ENCODE peak calls at places on chromosomes 4 and X, in ten cellular contexts. One of them, this sample, is unnamed. For H3K27me3, the result is how much of the 10 kb centered on the place peaks cover.

GRCh38 chr4:77273412-77273811 is 116.4 kb downstream of the CCNG2 start:
- DNase-seq in neural progenitor cell: no peak
- DNase-seq in dorsolateral prefrontal cortex: no peak
- DNase-seq in fibroblast of lung: no peak
- DNase-seq in CD8-positive, alpha-beta memory T cell: no peak
- DNase-seq in testis: no peak
- DNase-seq in esophagus squamous epithelium: no peak
- DNase-seq in IMR-90: no peak
- DNase-seq in NT2/D1: no peak
- DNase-seq in body of pancreas: no peak
- DNase-seq in this sample: no peak

GRCh38 chr4:142475663-142476062 is 370.4 kb downstream of the INPP4B start:
- DNase-seq in neural progenitor cell: no peak
- DNase-seq in dorsolateral prefrontal cortex: no peak
- DNase-seq in fibroblast of lung: peak
- DNase-seq in CD8-positive, alpha-beta memory T cell: no peak
- DNase-seq in testis: no peak
- DNase-seq in esophagus squamous epithelium: no peak
- DNase-seq in IMR-90: peak
- DNase-seq in NT2/D1: no peak
- DNase-seq in body of pancreas: no peak
- DNase-seq in this sample: no peak

GRCh38 chr4:142380052-142380598 is 466.0 kb downstream of the INPP4B start:
- DNase-seq in neural progenitor cell: no peak
- DNase-seq in dorsolateral prefrontal cortex: no peak
- DNase-seq in fibroblast of lung: no peak
- DNase-seq in CD8-positive, alpha-beta memory T cell: no peak
- DNase-seq in testis: no peak
- DNase-seq in esophagus squamous epithelium: no peak
- DNase-seq in IMR-90: no peak
- DNase-seq in NT2/D1: no peak
- DNase-seq in body of pancreas: no peak
- DNase-seq in this sample: no peak

GRCh38 chr4:110196206-110196870 is 2.1 kb downstream of the ELOVL6 start:
- DNase-seq in neural progenitor cell: peak
- DNase-seq in dorsolateral prefrontal cortex: peak
- DNase-seq in fibroblast of lung: peak
- DNase-seq in CD8-positive, alpha-beta memory T cell: peak
- DNase-seq in testis: peak
- DNase-seq in esophagus squamous epithelium: no peak
- DNase-seq in IMR-90: peak
- DNase-seq in NT2/D1: no peak
- DNase-seq in body of pancreas: peak
- DNase-seq in this sample: peak

GRCh38 chrX:115467961-115468360 is 93.0 kb upstream of the PLS3 start:
- DNase-seq in neural progenitor cell: no peak
- DNase-seq in dorsolateral prefrontal cortex: no peak
- DNase-seq in fibroblast of lung: no peak
- DNase-seq in CD8-positive, alpha-beta memory T cell: no peak
- DNase-seq in testis: no peak
- DNase-seq in esophagus squamous epithelium: no peak
- DNase-seq in IMR-90: no peak
- DNase-seq in NT2/D1: no peak
- DNase-seq in body of pancreas: no peak
- DNase-seq in this sample: no peak

GRCh38 chrX:12488781-12489180 is 302.4 kb upstream of the PRPS2 start:
- DNase-seq in neural progenitor cell: no peak
- DNase-seq in dorsolateral prefrontal cortex: no peak
- DNase-seq in fibroblast of lung: no peak
- DNase-seq in CD8-positive, alpha-beta memory T cell: no peak
- DNase-seq in testis: no peak
- DNase-seq in esophagus squamous epithelium: no peak
- DNase-seq in IMR-90: no peak
- DNase-seq in NT2/D1: no peak
- DNase-seq in body of pancreas: no peak
- DNase-seq in this sample: no peak

GRCh38 chrX:110418220-110418856 is 59.7 kb downstream of the RTL9 start:
- DNase-seq in neural progenitor cell: peak
- DNase-seq in dorsolateral prefrontal cortex: no peak
- DNase-seq in fibroblast of lung: peak
- DNase-seq in CD8-positive, alpha-beta memory T cell: no peak
- DNase-seq in testis: peak
- DNase-seq in esophagus squamous epithelium: no peak
- DNase-seq in IMR-90: peak
- DNase-seq in NT2/D1: no peak
- DNase-seq in body of pancreas: peak
- DNase-seq in this sample: peak

GRCh38 chrX:32745323-32745722 is 466.0 kb downstream of the DMD start:
- DNase-seq in neural progenitor cell: no peak
- DNase-seq in dorsolateral prefrontal cortex: no peak
- DNase-seq in fibroblast of lung: peak
- DNase-seq in CD8-positive, alpha-beta memory T cell: no peak
- DNase-seq in testis: no peak
- DNase-seq in esophagus squamous epithelium: no peak
- DNase-seq in IMR-90: no peak
- DNase-seq in NT2/D1: no peak
- DNase-seq in body of pancreas: no peak
- DNase-seq in this sample: no peak

DNA sequence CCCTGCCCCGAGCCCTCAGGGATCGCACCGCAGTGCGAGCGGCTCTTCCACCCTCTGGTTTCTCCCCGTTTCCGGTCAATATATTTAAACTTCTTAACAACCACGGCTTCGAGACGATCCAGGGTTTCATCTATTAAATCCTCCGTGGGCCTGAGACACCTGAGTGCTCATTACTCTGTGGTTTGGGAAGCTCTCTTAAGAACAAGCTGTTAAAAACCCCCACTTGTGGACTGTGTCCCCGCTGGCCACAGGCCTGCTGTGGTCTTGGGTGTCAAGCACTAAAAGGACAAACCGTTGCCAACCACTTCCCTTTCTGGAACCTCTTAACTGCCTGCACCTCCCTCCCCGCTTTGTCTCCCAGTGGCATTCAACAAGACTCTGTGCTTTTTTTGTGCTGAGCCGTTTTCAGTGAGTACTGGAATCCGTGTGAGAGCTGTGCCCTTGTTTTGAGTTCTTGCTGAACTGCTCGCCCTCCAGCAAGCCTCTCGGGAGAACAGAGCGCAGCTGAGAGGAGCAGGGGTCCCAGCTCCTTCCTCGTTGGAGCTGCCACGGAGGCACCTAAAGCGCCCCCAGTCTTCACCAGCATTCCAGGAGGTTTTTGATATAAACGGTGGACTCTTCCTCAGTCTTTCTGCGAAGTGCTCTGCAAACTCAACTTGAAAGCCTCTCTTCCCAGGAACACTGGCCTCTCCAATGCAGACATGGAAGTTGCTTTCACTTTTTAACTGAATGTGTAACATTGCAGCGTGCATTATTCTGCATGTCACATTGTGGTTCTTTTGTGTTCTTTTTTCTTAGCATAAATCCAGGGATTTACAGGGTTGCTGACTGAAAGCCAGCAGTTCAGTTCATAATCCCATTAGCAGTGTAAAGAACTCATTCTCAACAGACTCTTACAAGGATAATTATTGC is 706 bp upstream of the IGFBP7 start:
- DNase-seq in neural progenitor cell: peak
- DNase-seq in dorsolateral prefrontal cortex: no peak
- DNase-seq in fibroblast of lung: peak
- DNase-seq in CD8-positive, alpha-beta memory T cell: no peak
- DNase-seq in testis: peak
- DNase-seq in esophagus squamous epithelium: no peak
- DNase-seq in IMR-90: peak
- DNase-seq in NT2/D1: peak
- DNase-seq in body of pancreas: peak
- DNase-seq in this sample: peak
- H3K27me3 ChIP-seq in neural progenitor cell: half or more
- H3K27me3 ChIP-seq in dorsolateral prefrontal cortex: under half
- H3K27me3 ChIP-seq in fibroblast of lung: under half
- H3K27me3 ChIP-seq in CD8-positive, alpha-beta memory T cell: under half
- H3K27me3 ChIP-seq in testis: under half
- H3K27me3 ChIP-seq in esophagus squamous epithelium: half or more
- H3K27me3 ChIP-seq in IMR-90: under half
- H3K27me3 ChIP-seq in NT2/D1: under half
- H3K27me3 ChIP-seq in body of pancreas: under half
- H3K27me3 ChIP-seq in this sample: under half

GRCh38 chr4:1556541-1557220 is 127.4 kb downstream of the FAM53A start:
- DNase-seq in neural progenitor cell: peak
- DNase-seq in dorsolateral prefrontal cortex: peak
- DNase-seq in fibroblast of lung: no peak
- DNase-seq in CD8-positive, alpha-beta memory T cell: no peak
- DNase-seq in testis: no peak
- DNase-seq in esophagus squamous epithelium: no peak
- DNase-seq in IMR-90: no peak
- DNase-seq in NT2/D1: no peak
- DNase-seq in body of pancreas: no peak
- DNase-seq in this sample: no peak
- H3K27me3 ChIP-seq in neural progenitor cell: under half
- H3K27me3 ChIP-seq in dorsolateral prefrontal cortex: half or more
- H3K27me3 ChIP-seq in fibroblast of lung: under half
- H3K27me3 ChIP-seq in CD8-positive, alpha-beta memory T cell: under half
- H3K27me3 ChIP-seq in testis: under half
- H3K27me3 ChIP-seq in esophagus squamous epithelium: half or more
- H3K27me3 ChIP-seq in IMR-90: under half
- H3K27me3 ChIP-seq in NT2/D1: under half
- H3K27me3 ChIP-seq in body of pancreas: under half
- H3K27me3 ChIP-seq in this sample: under half

DNA sequence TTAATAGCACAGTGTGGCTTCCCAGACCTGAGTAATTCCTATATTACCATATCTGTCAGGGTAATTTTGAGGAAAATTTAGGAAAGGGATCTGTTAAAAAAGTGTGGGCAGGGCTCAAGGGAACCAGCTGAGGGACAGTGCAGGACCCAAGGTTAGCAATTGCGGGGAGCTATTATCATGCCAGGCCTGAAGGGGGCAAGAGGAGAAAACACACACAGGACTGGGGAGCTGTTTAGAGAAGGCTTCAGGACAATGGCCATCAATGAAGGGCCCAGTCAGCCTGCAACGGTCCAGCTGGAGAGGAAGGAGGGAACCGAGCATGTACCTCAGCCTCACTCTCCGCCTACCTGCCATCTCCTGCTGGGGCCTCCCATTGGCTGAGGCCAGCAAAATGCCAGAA is 19.0 kb upstream of the NHS start:
- DNase-seq in neural progenitor cell: no peak
- DNase-seq in dorsolateral prefrontal cortex: no peak
- DNase-seq in fibroblast of lung: no peak
- DNase-seq in CD8-positive, alpha-beta memory T cell: no peak
- DNase-seq in testis: no peak
- DNase-seq in esophagus squamous epithelium: no peak
- DNase-seq in IMR-90: no peak
- DNase-seq in NT2/D1: no peak
- DNase-seq in body of pancreas: no peak
- DNase-seq in this sample: no peak
- H3K27me3 ChIP-seq in neural progenitor cell: under half
- H3K27me3 ChIP-seq in dorsolateral prefrontal cortex: under half
- H3K27me3 ChIP-seq in fibroblast of lung: under half
- H3K27me3 ChIP-seq in CD8-positive, alpha-beta memory T cell: under half
- H3K27me3 ChIP-seq in testis: under half
- H3K27me3 ChIP-seq in esophagus squamous epithelium: under half
- H3K27me3 ChIP-seq in IMR-90: under half
- H3K27me3 ChIP-seq in NT2/D1: under half
- H3K27me3 ChIP-seq in body of pancreas: under half
- H3K27me3 ChIP-seq in this sample: under half

DNA sequence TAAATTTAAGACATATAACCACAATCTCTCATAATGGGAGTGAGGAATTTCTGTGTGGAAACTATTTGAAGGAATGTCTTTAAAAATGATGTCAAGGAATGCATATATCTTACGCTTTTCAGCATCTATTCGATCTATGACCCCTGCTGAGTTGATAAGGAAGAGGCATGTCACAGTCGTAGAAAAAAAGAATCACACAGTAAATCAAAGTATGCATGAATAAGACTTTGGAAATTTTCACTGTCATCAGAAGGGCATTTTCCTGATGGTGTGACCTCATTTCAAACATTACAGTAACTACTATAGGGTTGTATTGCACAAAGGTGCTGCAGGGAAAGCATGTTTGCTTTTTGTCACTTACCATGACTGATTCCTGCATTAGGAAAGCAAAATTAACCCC is 41.5 kb downstream of the REELD1 start:
- DNase-seq in neural progenitor cell: no peak
- DNase-seq in dorsolateral prefrontal cortex: no peak
- DNase-seq in fibroblast of lung: peak
- DNase-seq in CD8-positive, alpha-beta memory T cell: no peak
- DNase-seq in testis: no peak
- DNase-seq in esophagus squamous epithelium: no peak
- DNase-seq in IMR-90: peak
- DNase-seq in NT2/D1: no peak
- DNase-seq in body of pancreas: no peak
- DNase-seq in this sample: no peak
- H3K27me3 ChIP-seq in neural progenitor cell: under half
- H3K27me3 ChIP-seq in dorsolateral prefrontal cortex: under half
- H3K27me3 ChIP-seq in fibroblast of lung: under half
- H3K27me3 ChIP-seq in CD8-positive, alpha-beta memory T cell: under half
- H3K27me3 ChIP-seq in testis: under half
- H3K27me3 ChIP-seq in esophagus squamous epithelium: under half
- H3K27me3 ChIP-seq in IMR-90: under half
- H3K27me3 ChIP-seq in NT2/D1: under half
- H3K27me3 ChIP-seq in body of pancreas: under half
- H3K27me3 ChIP-seq in this sample: under half